ENCODE peak calls at places on chromosome 12, in five cellular contexts. A is cardiac fibroblast, H is A549, D is NB4, O is neural progenitor cell. F is an unnamed sample.

GRCh38 chr12:851913-852312 is 97.6 kb downstream of the RAD52 start:
- DNase-seq in A (peak), H (peak), D (peak), O (no peak), F (no peak)

GRCh38 chr12:47189753-47190152 is 110.0 kb upstream of the AMIGO2 start:
- DNase-seq in A (no peak), H (peak), D (no peak), O (no peak), F (no peak)

GRCh38 chr12:19191089-19191488 is 61.6 kb downstream of the PLEKHA5 start:
- DNase-seq in A (no peak), H (no peak), D (no peak), O (no peak), F (no peak)

GRCh38 chr12:65594373-65594772 is 229.9 kb upstream of the HMGA2 start:
- DNase-seq in A (no peak), H (no peak), D (no peak), O (peak), F (no peak)

GRCh38 chr12:55515696-55516095 is 23.5 kb downstream of the OR6C68 start:
- DNase-seq in A (no peak), H (peak), D (peak), O (peak), F (no peak)

GRCh38 chr12:11728154-11728755 is 78.8 kb downstream of the ETV6 start:
- DNase-seq in A (peak), H (no peak), D (no peak), O (no peak), F (no peak)

GRCh38 chr12:10178766-10179165 is at the start of gene TMEM52B:
- DNase-seq in A (no peak), H (no peak), D (no peak), O (no peak), F (no peak)

GRCh38 chr12:117347588-117347987 is 13.8 kb downstream of the NOS1 start:
- DNase-seq in A (no peak), H (no peak), D (no peak), O (no peak), F (no peak)

GRCh38 chr12:26124491-26125450 is at the start of gene BHLHE41:
- DNase-seq in A (peak), H (no peak), D (peak), O (peak), F (no peak)

GRCh38 chr12:64796205-64796845 is 28.1 kb upstream of the TBC1D30 start:
- DNase-seq in A (peak), H (peak), D (peak), O (peak), F (peak)

GRCh38 chr12:58502236-58502635 is 418.1 kb downstream of the LRIG3 start:
- DNase-seq in A (no peak), H (no peak), D (no peak), O (peak), F (no peak)

DNA sequence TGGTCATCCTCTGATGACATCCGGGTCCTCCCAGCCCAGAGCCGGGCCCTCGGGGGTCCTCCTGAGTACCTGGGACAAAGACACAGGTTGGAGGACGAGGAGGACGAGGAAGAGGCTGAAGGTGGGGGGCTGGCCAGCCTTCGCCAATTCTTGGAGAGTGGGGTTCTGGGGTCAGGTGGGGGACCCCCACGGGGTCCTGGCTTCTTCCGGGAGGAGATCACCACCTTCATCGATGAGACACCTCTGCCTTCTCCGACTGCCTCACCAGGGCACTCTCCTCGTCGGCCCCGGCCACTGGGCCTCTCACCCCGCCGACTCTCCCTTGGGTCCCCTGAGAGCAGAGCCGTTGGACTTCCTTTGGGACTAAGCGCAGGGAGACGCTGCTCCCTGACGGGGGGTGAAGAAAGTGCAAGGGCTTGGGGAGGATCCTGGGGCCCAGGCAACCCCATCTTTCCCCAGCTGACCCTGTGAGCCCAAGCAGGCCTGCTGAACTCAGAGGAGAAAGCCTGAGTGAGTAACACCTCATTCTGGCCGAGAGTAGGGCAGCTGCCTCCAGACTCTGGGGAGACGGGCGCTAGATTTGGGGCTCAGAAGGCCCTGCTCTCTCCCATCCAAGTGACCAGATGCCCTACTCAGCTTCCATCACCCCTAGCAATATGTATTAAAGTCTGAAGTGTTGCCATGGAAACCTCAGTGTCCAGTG is 1.3 kb upstream of the P3H3 start:
- DNase-seq in A (no peak), H (no peak), D (no peak), O (no peak), F (no peak)
- H3K4me3 ChIP-seq in A (no peak), H (no peak), D (no peak), O (peak), F (peak)

DNA sequence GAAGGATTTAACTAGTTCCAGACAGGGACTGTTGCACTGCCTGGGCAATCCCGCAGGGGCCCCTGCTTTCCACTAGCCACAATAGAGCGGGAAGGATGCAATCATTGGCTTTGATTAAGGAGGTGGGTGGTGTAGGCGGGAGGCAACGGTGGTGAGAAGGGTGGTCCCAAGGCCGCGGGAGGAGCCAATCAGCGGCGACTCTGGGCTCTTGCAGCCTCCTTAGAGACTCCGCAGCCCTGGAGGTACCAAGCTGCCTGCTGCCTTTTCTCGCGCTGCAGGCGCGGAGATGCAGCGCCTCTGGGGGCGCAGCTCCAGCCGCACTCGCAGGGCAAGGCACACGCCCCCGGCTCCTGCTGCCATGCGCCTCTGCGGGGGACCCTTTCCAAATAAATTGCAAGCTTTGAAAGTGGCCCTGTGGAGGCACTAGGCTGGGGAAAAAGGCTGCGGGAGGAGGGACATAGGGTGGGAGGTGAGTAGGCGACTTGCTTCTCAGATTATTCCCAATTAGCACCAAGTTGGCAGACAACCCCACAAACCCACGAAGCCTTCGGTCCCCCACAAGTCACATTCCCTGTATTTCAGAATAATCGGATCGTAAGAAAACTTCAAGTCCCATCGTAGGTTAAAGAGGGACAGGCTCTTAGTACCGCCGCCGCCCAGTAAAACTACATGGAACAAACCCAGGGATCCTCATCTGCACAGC is 860 bp upstream of the KCNA1 start:
- DNase-seq in A (no peak), H (no peak), D (no peak), O (peak), F (no peak)
- TF ChIP-seq CTCF in A (no peak), H (no peak), D (no peak), O (peak), F (peak)

DNA sequence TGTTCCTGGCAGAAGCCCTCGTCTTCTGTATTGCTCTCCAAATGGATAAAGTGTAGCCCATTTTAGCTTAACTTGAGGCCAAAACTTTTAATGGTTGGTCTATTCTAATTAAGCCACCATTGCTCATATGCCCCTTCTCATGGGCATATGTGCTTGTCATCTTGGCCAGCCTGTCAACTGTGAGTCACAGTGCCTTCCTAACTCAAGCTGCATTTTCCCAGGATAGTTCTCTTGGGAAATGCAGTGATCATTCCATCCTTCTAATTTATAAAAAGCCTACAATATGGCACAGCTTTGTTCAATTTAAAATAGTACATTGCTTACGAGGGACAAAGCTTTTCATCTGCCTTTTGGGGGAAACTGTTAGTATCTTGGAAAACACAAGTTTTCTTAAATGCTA is 6.6 kb downstream of the PTHLH start:
- DNase-seq in A (peak), H (no peak), D (no peak), O (no peak), F (no peak)
- H3K4me3 ChIP-seq in A (no peak), H (no peak), D (no peak), O (no peak), F (no peak)

GRCh38 chr12:50845021-50845647 is 2.4 kb downstream of the TMPRSS12 start:
- DNase-seq in A (no peak), H (no peak), D (no peak), O (no peak), F (no peak)

GRCh38 chr12:50839032-50839431 is 3.7 kb upstream of the TMPRSS12 start:
- DNase-seq in A (no peak), H (no peak), D (no peak), O (no peak), F (no peak)

GRCh38 chr12:50840809-50841487 is 1.8 kb upstream of the TMPRSS12 start:
- DNase-seq in A (no peak), H (peak), D (peak), O (no peak), F (no peak)

GRCh38 chr12:50841654-50842531 is 833 bp upstream of the TMPRSS12 start:
- DNase-seq in A (no peak), H (no peak), D (no peak), O (no peak), F (no peak)

GRCh38 chr12:50842637-50843493 is at the start of gene TMPRSS12:
- DNase-seq in A (no peak), H (no peak), D (no peak), O (peak), F (no peak)
- TF ChIP-seq CTCF in A (no peak), H (no peak), D (no peak), O (no peak), F (no peak)

DNA sequence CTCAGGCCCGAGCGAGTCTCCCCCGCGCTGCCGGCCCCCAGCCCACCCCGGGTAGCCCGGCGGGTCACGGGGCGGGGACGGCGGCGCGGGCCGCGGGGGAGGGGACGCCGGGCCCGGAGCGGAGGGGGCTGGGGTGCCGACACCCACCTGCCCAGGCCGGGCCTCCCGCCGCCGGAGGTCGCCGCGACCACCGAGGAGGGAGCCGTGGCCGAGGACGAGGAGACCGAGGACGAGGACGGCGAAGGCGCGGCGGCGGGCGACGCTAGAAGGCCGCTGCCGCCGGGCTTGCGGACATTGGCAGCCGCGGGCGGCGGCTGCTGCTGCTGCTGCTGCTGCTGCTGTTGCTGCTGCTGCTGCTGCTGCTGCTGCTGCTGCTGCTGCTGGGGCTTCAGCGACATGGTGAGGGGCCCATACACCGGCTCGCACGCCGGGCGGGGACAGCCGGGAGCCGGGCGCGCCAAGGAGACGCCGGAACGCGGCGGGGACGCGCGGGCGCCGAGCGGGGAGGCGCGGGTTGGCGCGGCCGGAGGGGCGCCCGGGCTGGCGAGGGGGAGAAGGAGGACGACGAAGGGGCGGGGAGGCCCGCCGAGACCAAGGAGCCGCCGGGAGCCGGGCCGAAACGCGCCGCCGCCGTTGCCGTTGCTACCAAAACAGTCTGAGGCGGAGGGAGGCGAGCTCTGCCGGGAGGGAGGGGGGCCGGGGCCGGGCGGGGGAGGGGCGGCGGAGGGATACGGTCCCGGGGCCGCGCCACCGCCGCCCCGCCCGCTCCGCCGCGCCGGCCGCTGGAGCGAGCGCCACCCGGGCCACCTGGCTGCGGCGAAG is at the start of gene ATXN2:
- DNase-seq in A (no peak), H (no peak), D (no peak), O (peak), F (no peak)
- H3K4me3 ChIP-seq in A (peak), H (peak), D (peak), O (peak), F (peak)

DNA sequence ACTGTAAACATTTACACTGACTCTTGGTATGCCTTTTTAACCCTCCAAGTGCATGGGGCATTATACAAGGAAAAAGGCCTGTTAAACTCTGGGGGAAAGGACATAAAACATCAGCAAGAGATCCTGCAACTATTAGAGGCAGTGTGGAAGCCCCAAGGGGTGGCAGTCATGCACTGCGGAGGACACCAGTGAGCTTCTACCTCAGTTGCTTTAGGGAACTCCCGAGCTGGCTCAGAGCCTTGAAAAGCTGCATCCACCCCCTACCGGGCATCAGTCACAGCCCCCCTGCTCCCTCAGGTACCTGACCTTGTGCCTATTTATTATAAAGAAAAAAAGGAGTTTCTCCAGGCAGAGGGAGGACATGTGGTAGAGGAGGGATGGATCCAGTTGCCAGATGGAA is 695.6 kb upstream of the LMO3 start:
- DNase-seq in A (no peak), H (no peak), D (no peak), O (peak), F (no peak)
- TF ChIP-seq CTCF in A (no peak), H (no peak), D (no peak), O (no peak), F (no peak)

DNA sequence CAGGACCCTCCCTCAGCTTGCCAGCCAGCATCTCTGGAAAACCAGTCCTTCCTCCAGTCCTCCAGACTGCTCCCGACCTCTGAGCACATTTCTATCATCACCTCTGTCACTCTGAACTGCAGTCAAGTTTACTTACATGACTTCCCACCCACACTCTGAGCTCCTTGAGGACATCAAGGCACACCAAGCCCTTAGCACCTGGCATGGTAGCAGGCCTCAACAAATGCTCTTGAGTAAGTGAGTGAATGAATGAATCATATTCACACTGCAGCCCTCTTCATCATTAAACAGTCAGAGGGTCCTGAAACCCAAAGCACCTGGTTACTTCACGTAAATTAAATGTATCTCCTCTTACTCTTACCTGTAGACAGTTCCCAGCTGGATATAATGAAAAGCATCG is 35.1 kb downstream of the NT5DC3 start:
- DNase-seq in A (no peak), H (no peak), D (no peak), O (no peak), F (no peak)
- H3K4me3 ChIP-seq in A (no peak), H (no peak), D (no peak), O (no peak), F (no peak)

F was measured in HFF-Myc.